ENCODE peak calls at places on chromosomes 11 and 22, in seven cellular contexts. H is HepG2, T is stomach, R is upper lobe of left lung, G is HCT116, N is endothelial cell of umbilical vein, K is transverse colon. F is an unnamed sample.

GRCh38 chr22:44373234-44373633 is 60.5 kb upstream of the SHISAL1 start:
- DNase-seq in H (no peak), T (no peak), R (no peak), G (no peak), N (no peak), K (no peak), F (no peak)

GRCh38 chr22:26168934-26169311 is 339 bp upstream of the SEZ6L start:
- DNase-seq in H (no peak), T (no peak), R (no peak), G (no peak), N (no peak), K (no peak), F (no peak)

GRCh38 chr11:128462189-128462588 is 125.2 kb downstream of the ETS1 start:
- DNase-seq in H (no peak), T (no peak), R (no peak), G (no peak), N (no peak), K (no peak), F (no peak)

GRCh38 chr11:77207618-77208313 is 79.7 kb downstream of the MYO7A start:
- DNase-seq in H (no peak), T (no peak), R (no peak), G (no peak), N (no peak), K (no peak), F (no peak)

GRCh38 chr11:46564459-46564858 is 29.4 kb downstream of the AMBRA1 start:
- DNase-seq in H (no peak), T (no peak), R (no peak), G (no peak), N (peak; percentile 40), K (no peak), F (no peak)

GRCh38 chr22:36734171-36735058 is 30.9 kb upstream of the CACNG2 start:
- DNase-seq in H (no peak), T (peak; percentile 21), R (no peak), G (no peak), N (no peak), K (no peak), F (no peak)

GRCh38 chr11:71454470-71455113 is 1.6 kb downstream of the NADSYN1 start:
- DNase-seq in H (no peak), T (no peak), R (no peak), G (no peak), N (no peak), K (peak; percentile 68), F (no peak)

GRCh38 chr11:5071815-5072214 is 2.4 kb downstream of the OR52E1 start:
- DNase-seq in H (no peak), T (no peak), R (no peak), G (no peak), N (no peak), K (no peak), F (no peak)

GRCh38 chr22:21823740-21824438 is 43.6 kb downstream of the MAPK1 start:
- DNase-seq in H (no peak), T (no peak), R (no peak), G (no peak), N (peak; percentile 22), K (no peak), F (no peak)

GRCh38 chr11:61279934-61280656 is 15.0 kb downstream of the VWCE start:
- DNase-seq in H (no peak), T (peak; percentile 89), R (peak; percentile 31), G (no peak), N (no peak), K (no peak), F (peak; percentile 33)

GRCh38 chr22:34429314-34429713 is 509.0 kb upstream of the LARGE1 start:
- DNase-seq in H (no peak), T (no peak), R (no peak), G (no peak), N (no peak), K (no peak), F (no peak)

GRCh38 chr11:46659908-46660307 is 40.5 kb downstream of the ARHGAP1 start:
- DNase-seq in H (no peak), T (no peak), R (no peak), G (no peak), N (no peak), K (no peak), F (no peak)

GRCh38 chr11:61337706-61338268 is 4.8 kb downstream of the TKFC start:
- DNase-seq in H (no peak), T (no peak), R (no peak), G (no peak), N (no peak), K (no peak), F (no peak)

GRCh38 chr11:122163420-122163819 is 47.4 kb upstream of the BLID start:
- DNase-seq in H (no peak), T (no peak), R (no peak), G (no peak), N (no peak), K (no peak), F (no peak)

GRCh38 chr11:11845551-11845950 is 3.8 kb downstream of the USP47 start:
- DNase-seq in H (no peak), T (no peak), R (no peak), G (no peak), N (no peak), K (no peak), F (no peak)

GRCh38 chr11:125904678-125905077 is 370 bp downstream of the DDX25 start:
- DNase-seq in H (no peak), T (no peak), R (no peak), G (no peak), N (no peak), K (no peak), F (no peak)

GRCh38 chr11:56292154-56292553 is at the start of gene OR8H1:
- DNase-seq in H (no peak), T (no peak), R (no peak), G (no peak), N (no peak), K (no peak), F (no peak)

DNA sequence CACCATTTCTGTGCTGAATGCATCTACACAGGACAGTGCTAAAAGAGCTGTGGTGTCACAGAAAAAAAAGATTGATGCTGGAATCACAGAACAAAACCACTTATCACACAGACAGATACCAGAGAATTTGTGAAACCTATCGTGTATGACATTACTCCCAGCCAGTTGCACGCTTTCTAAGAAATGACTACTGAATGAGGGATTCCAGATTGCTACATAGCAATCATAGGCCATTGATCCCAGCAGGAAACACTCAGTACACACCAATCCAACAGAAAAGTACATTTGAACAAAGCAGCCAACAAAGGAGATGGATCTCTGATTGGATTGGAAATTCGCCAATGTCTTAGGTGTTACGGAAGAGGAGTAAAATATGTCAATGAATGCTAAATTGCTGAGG is 4.8 kb upstream of the OR8H1 start:
- DNase-seq in H (no peak), T (no peak), R (no peak), G (no peak), N (no peak), K (no peak), F (no peak)
- TF ChIP-seq POLR2AphosphoS5 in H (no peak), T (no peak), R (no peak), G (no peak), N (no peak), K (no peak), F (no peak)

DNA sequence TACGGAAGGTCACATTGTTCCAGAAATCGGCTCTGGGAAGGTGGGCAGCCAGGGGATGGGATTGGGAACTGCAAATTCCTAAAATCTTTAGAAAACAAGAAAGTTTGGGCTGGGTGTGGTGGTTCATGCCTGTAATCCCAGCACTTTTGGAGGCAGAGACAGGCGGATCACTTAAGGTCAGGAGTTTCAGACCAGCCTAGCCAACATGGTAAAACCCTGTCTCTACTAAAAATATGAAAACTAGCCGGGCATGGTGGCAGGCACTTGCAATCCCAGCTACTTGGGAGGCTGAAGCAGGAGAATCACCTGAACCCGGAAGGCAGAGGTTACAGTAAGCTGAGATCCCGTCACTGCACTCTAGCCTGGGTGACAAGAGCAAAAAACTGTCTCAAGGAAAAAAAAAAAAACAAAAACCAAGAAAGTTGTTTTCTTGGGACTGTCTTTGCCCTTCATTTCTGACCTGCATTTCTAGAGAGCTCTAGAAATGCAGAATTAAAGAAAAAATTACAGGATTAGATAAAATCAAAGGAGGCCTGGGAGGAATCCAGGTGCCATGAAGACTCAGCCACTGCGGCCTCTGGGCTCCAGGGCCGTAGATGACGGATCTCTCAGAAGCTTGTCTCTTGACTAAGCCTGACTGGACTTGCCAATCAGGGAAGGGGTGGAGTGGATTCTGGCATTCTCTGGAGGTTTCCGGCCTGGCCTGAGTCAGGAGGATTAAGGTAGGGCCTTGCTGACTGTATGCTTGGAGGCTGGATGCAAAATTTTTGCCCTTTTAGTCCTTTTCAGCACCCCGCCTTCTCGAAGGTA is 5.3 kb upstream of the MALAT1 start:
- DNase-seq in H (peak; percentile 80), T (peak; percentile 88), R (peak; percentile 91), G (peak; percentile 94), N (peak; percentile 87), K (peak; percentile 83), F (peak; percentile 87)
- TF ChIP-seq POLR2A in H (peak; percentile 18), T (no peak), R (peak; percentile 41), G (no peak), N (peak; percentile 40), K (peak; percentile 57), F (peak; percentile 67)

DNA sequence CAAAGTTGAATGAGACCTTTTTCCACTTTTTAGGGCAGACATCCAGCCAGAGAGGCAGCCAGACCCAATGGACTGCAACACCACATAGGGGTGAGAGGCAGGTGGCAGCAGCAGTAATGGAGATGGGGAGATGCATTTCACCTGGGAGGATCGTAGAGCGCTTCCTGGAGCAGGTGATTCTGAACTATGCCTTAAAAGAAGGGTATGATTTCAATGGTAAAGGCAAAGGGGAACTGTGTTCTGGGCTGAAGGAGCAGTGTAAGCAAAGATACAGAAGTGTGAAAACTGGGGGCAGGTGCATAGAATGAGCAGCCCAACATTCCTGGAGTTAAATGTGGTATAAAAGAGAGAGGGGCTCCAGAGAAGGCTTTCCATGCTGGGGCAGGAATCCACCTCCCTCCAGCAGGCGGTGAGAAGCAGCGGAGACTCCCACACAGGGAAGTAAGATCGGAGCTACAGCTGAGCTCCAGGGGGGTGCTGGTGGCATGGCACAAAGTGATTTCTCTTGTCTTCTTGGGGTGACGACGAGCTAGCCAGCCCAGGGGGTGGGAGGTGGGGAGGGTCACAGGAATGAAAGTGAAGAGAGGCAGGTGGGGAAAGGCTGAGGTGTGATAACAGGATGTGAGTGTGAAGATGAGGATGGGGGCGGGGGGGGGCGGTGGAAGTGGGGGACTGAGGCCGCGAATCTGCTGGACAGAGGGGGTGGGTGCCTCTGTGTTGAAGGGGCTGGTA is 4.3 kb upstream of the SERHL2 start:
- DNase-seq in H (no peak), T (no peak), R (no peak), G (no peak), N (no peak), K (no peak), F (no peak)
- H3K27ac ChIP-seq in H (no peak overlapping the region), T (no peak overlapping the region), R (no peak overlapping the region), G (no peak overlapping the region), N (no peak overlapping the region), K (no peak overlapping the region), F (no peak overlapping the region)

GRCh38 chr11:63882555-63883242 is 34.3 kb downstream of the RCOR2 start:
- DNase-seq in H (no peak), T (no peak), R (peak; percentile 61), G (no peak), N (no peak), K (no peak), F (no peak)
- TF ChIP-seq POLR2AphosphoS5 in H (no peak), T (no peak), R (no peak), G (no peak), N (no peak), K (no peak), F (no peak)

GRCh38 chr22:46054091-46054877 is 77.3 kb upstream of the WNT7B start:
- DNase-seq in H (no peak), T (peak; percentile 52), R (peak; percentile 62), G (no peak), N (peak; percentile 55), K (peak; percentile 70), F (no peak)
- TF ChIP-seq POLR2A in H (no peak), T (no peak), R (no peak), G (peak; percentile 11), N (peak; percentile 13), K (peak; percentile 45), F (peak; percentile 0)